ENCODE peak calls at places on chromosomes 12 and 14, in four cellular contexts. One of them, this sample, is unnamed.

GRCh38 chr14:60195179-60195810 is 30.1 kb upstream of the DHRS7 start:
- DNase-seq in DMS153: peak
- DNase-seq in stimulated activated CD4-positive, alpha-beta T cell treated with anti-CD3 and anti-CD28 coated beads, Interleukin-4, amount 100 ng/mL, for 24 hours: no peak
- DNase-seq in transverse colon: no peak
- DNase-seq in this sample: no peak

GRCh38 chr14:65243766-65244442 is 141.6 kb upstream of the MAX start:
- DNase-seq in DMS153: no peak
- DNase-seq in transverse colon: no peak
- DNase-seq in stimulated activated CD4-positive, alpha-beta T cell treated with anti-CD3 and anti-CD28 coated beads, Interleukin-4, amount 100 ng/mL, for 24 hours: no peak
- DNase-seq in this sample: peak

GRCh38 chr14:32404784-32405573 is 75.9 kb downstream of the AKAP6 start:
- DNase-seq in transverse colon: no peak
- DNase-seq in DMS153: no peak
- DNase-seq in stimulated activated CD4-positive, alpha-beta T cell treated with anti-CD3 and anti-CD28 coated beads, Interleukin-4, amount 100 ng/mL, for 24 hours: no peak
- DNase-seq in this sample: no peak

GRCh38 chr12:71392521-71393145 is 47.0 kb upstream of the LGR5 start:
- DNase-seq in DMS153: peak
- DNase-seq in stimulated activated CD4-positive, alpha-beta T cell treated with anti-CD3 and anti-CD28 coated beads, Interleukin-4, amount 100 ng/mL, for 24 hours: no peak
- DNase-seq in transverse colon: no peak
- DNase-seq in this sample: no peak

GRCh38 chr14:104528496-104528895 is 51.1 kb upstream of the C14orf180 start:
- DNase-seq in DMS153: no peak
- DNase-seq in stimulated activated CD4-positive, alpha-beta T cell treated with anti-CD3 and anti-CD28 coated beads, Interleukin-4, amount 100 ng/mL, for 24 hours: no peak
- DNase-seq in transverse colon: no peak
- DNase-seq in this sample: no peak

GRCh38 chr12:81465881-81466280 is 293.3 kb downstream of the PPFIA2 start:
- DNase-seq in stimulated activated CD4-positive, alpha-beta T cell treated with anti-CD3 and anti-CD28 coated beads, Interleukin-4, amount 100 ng/mL, for 24 hours: no peak
- DNase-seq in DMS153: no peak
- DNase-seq in transverse colon: no peak
- DNase-seq in this sample: no peak

GRCh38 chr12:3076730-3077571 is at the start of gene TSPAN9:
- DNase-seq in stimulated activated CD4-positive, alpha-beta T cell treated with anti-CD3 and anti-CD28 coated beads, Interleukin-4, amount 100 ng/mL, for 24 hours: peak
- DNase-seq in DMS153: peak
- DNase-seq in transverse colon: peak
- DNase-seq in this sample: peak

GRCh38 chr14:96177766-96178377 is 26.8 kb upstream of the BDKRB2 start:
- DNase-seq in stimulated activated CD4-positive, alpha-beta T cell treated with anti-CD3 and anti-CD28 coated beads, Interleukin-4, amount 100 ng/mL, for 24 hours: no peak
- DNase-seq in transverse colon: no peak
- DNase-seq in DMS153: no peak
- DNase-seq in this sample: no peak

GRCh38 chr12:49890096-49890461 is 13.6 kb downstream of the FAIM2 start:
- DNase-seq in DMS153: no peak
- DNase-seq in transverse colon: no peak
- DNase-seq in stimulated activated CD4-positive, alpha-beta T cell treated with anti-CD3 and anti-CD28 coated beads, Interleukin-4, amount 100 ng/mL, for 24 hours: no peak
- DNase-seq in this sample: no peak

GRCh38 chr12:1534708-1535107 is 59.7 kb downstream of the FBXL14 start:
- DNase-seq in transverse colon: peak
- DNase-seq in DMS153: no peak
- DNase-seq in stimulated activated CD4-positive, alpha-beta T cell treated with anti-CD3 and anti-CD28 coated beads, Interleukin-4, amount 100 ng/mL, for 24 hours: no peak
- DNase-seq in this sample: no peak

GRCh38 chr12:122473543-122474323 is 27.0 kb downstream of the ZCCHC8 start:
- DNase-seq in stimulated activated CD4-positive, alpha-beta T cell treated with anti-CD3 and anti-CD28 coated beads, Interleukin-4, amount 100 ng/mL, for 24 hours: peak
- DNase-seq in DMS153: no peak
- DNase-seq in transverse colon: no peak
- DNase-seq in this sample: peak

GRCh38 chr12:1463073-1463905 is 131.1 kb downstream of the FBXL14 start:
- DNase-seq in DMS153: no peak
- DNase-seq in stimulated activated CD4-positive, alpha-beta T cell treated with anti-CD3 and anti-CD28 coated beads, Interleukin-4, amount 100 ng/mL, for 24 hours: no peak
- DNase-seq in transverse colon: no peak
- DNase-seq in this sample: no peak

GRCh38 chr14:44833376-44833775 is 128.4 kb downstream of the KLHL28 start:
- DNase-seq in transverse colon: no peak
- DNase-seq in DMS153: no peak
- DNase-seq in stimulated activated CD4-positive, alpha-beta T cell treated with anti-CD3 and anti-CD28 coated beads, Interleukin-4, amount 100 ng/mL, for 24 hours: no peak
- DNase-seq in this sample: no peak

GRCh38 chr12:123305160-123305559 is 33.5 kb upstream of the CDK2AP1 start:
- DNase-seq in stimulated activated CD4-positive, alpha-beta T cell treated with anti-CD3 and anti-CD28 coated beads, Interleukin-4, amount 100 ng/mL, for 24 hours: no peak
- DNase-seq in DMS153: no peak
- DNase-seq in transverse colon: no peak
- DNase-seq in this sample: no peak

GRCh38 chr14:103846569-103847438 is 571 bp downstream of the PPP1R13B start:
- DNase-seq in DMS153: no peak
- DNase-seq in transverse colon: peak
- DNase-seq in stimulated activated CD4-positive, alpha-beta T cell treated with anti-CD3 and anti-CD28 coated beads, Interleukin-4, amount 100 ng/mL, for 24 hours: peak
- DNase-seq in this sample: peak

This sample was measured in activated CD4-positive, alpha-beta memory T cell treated with anti-CD3 and anti-CD28 coated beads, Interleukin-2, amount 10 ng/mL, durations not matched to agents 7 days and 5 days.